ENCODE peak calls at places on chromosomes 2 and 18, in four cellular contexts. C is K562, H is GM12891, T is HepG2. G is an unnamed sample.

GRCh38 chr18:31487251-31488015 is 10.5 kb upstream of the DSG2 start:
- DNase-seq in T (peak), C (no peak), H (no peak), G (no peak)

GRCh38 chr2:152646775-152647174 is 70.5 kb downstream of the PRPF40A start:
- DNase-seq in C (no peak), H (no peak), T (peak), G (no peak)

GRCh38 chr2:149313512-149313972 is 16.8 kb upstream of the LYPD6 start:
- DNase-seq in H (peak), T (peak), C (peak), G (peak)

GRCh38 chr2:197885587-197885986 is 81.2 kb downstream of the PLCL1 start:
- DNase-seq in H (no peak), T (no peak), C (no peak), G (no peak)

GRCh38 chr2:228653884-228654283 is 472.4 kb upstream of the SPHKAP start:
- DNase-seq in H (no peak), T (no peak), C (no peak), G (no peak)

GRCh38 chr18:6566338-6566911 is 151.7 kb upstream of the L3MBTL4 start:
- DNase-seq in C (no peak), T (no peak), H (no peak), G (no peak)

GRCh38 chr2:56191617-56192016 is 7.8 kb downstream of the CCDC85A start:
- DNase-seq in H (no peak), T (peak), C (peak), G (no peak)

GRCh38 chr2:199830531-199830930 is 20.5 kb downstream of the FTCDNL1 start:
- DNase-seq in C (no peak), T (no peak), H (no peak), G (no peak)

GRCh38 chr18:54958711-54959625 is at the start of gene CCDC68:
- DNase-seq in C (peak), H (peak), T (peak), G (no peak)

GRCh38 chr2:66212749-66213148 is 222.2 kb upstream of the MEIS1 start:
- DNase-seq in C (no peak), H (no peak), T (no peak), G (no peak)

GRCh38 chr2:7685342-7686015 is 768.3 kb downstream of the RNF144A start:
- DNase-seq in C (no peak), T (no peak), H (no peak), G (no peak)

GRCh38 chr18:32469190-32469611 is 1.5 kb downstream of the GAREM1 start:
- DNase-seq in T (peak), C (peak), H (no peak), G (no peak)

GRCh38 chr2:3683748-3684454 is 19.5 kb upstream of the DCDC2C start:
- DNase-seq in T (no peak), H (no peak), C (no peak), G (no peak)

GRCh38 chr2:107588960-107589542 is 237.6 kb upstream of the RGPD4 start:
- DNase-seq in C (no peak), H (no peak), T (no peak), G (no peak)

GRCh38 chr2:45412754-45413379 is 198.2 kb downstream of the SRBD1 start:
- DNase-seq in C (no peak), T (no peak), H (no peak), G (no peak)

GRCh38 chr2:21607568-21607967 is 483.8 kb downstream of the TDRD15 start:
- DNase-seq in H (no peak), C (no peak), T (no peak), G (no peak)

GRCh38 chr18:12593861-12594260 is 64.0 kb downstream of the SPIRE1 start:
- DNase-seq in H (no peak), T (no peak), C (no peak), G (no peak)

GRCh38 chr2:241008711-241009121 is 10.3 kb downstream of the SNED1 start:
- DNase-seq in T (no peak), C (no peak), H (no peak), G (no peak)

GRCh38 chr2:1743396-1744150 is 742 bp downstream of the PXDN start:
- DNase-seq in T (no peak), H (no peak), C (no peak), G (no peak)

GRCh38 chr2:54789878-54790277 is 66.4 kb downstream of the EML6 start:
- DNase-seq in H (no peak), C (no peak), T (no peak), G (no peak)

GRCh38 chr18:46910856-46911255 is 6.5 kb downstream of the PIAS2 start:
- DNase-seq in H (no peak), T (no peak), C (no peak), G (no peak)

GRCh38 chr2:70140978-70141753 is 49.7 kb downstream of the C2orf42 start:
- DNase-seq in T (peak), H (peak), C (peak), G (no peak)

GRCh38 chr2:101958071-101958470 is 33.7 kb upstream of the IL1R2 start:
- DNase-seq in T (no peak), C (no peak), H (no peak), G (no peak)

GRCh38 chr2:124836415-124836814 is 811.3 kb downstream of the CNTNAP5 start:
- DNase-seq in C (no peak), H (no peak), T (no peak), G (no peak)

GRCh38 chr2:38362223-38362622 is 14.8 kb downstream of the ATL2 start:
- DNase-seq in C (no peak), T (no peak), H (no peak), G (no peak)

GRCh38 chr2:151027147-151027546 is 234.5 kb downstream of the RBM43 start:
- DNase-seq in T (no peak), C (no peak), H (no peak), G (no peak)

GRCh38 chr2:54557601-54558187 is 101.6 kb downstream of the SPTBN1 start:
- DNase-seq in C (peak), H (no peak), T (peak), G (no peak)

GRCh38 chr2:10389596-10389995 is 58.5 kb downstream of the ODC1 start:
- DNase-seq in H (no peak), T (no peak), C (no peak), G (no peak)

GRCh38 chr2:181585732-181586131 is 71.2 kb downstream of the CERKL start:
- DNase-seq in T (no peak), C (no peak), H (no peak), G (no peak)

GRCh38 chr2:171547720-171548119 is 25.4 kb downstream of the CYBRD1 start:
- DNase-seq in T (no peak), C (no peak), H (no peak), G (no peak)

GRCh38 chr2:18721038-18721922 is 131.9 kb upstream of the NT5C1B start:
- DNase-seq in C (no peak), T (no peak), H (no peak), G (no peak)
- TF ChIP-seq POLR2AphosphoS5 in C (no peak), T (no peak), H (no peak), G (no peak)

GRCh38 chr2:113341191-113341590 is 62.5 kb upstream of the PAX8 start:
- DNase-seq in T (no peak), C (no peak), H (no peak), G (no peak)

GRCh38 chr2:113342650-113343049 is 63.9 kb upstream of the PAX8 start:
- DNase-seq in C (no peak), T (no peak), H (no peak), G (no peak)

DNA sequence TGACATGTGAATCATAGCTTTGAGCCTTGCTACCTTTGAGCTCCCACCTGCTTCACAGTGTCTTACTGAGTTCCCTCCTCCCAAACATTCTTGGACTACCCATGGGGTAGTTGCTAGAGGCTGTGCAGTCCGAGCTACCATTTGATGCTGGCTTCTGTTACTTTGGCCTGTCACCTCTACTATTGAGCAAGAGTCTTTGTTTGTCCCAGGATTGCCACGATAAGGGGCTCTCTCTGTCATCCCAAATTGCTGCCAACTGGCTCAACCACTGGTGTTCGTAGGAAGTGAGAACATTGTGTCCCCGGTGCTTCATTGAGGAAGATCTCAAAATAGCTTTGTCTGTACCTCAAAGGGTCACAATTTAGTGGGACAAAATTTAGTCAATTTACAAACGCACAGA is 59.1 kb upstream of the PAX8 start:
- DNase-seq in C (no peak), T (no peak), H (no peak), G (no peak)
- TF ChIP-seq POLR2A in C (no peak), T (no peak), H (no peak), G (no peak)

GRCh38 chr2:172965433-172965832 is 110.2 kb upstream of the MAP3K20 start:
- DNase-seq in T (no peak), H (no peak), C (no peak), G (no peak)
- TF ChIP-seq TAF1 in T (no peak), H (no peak), C (no peak), G (no peak)

DNA sequence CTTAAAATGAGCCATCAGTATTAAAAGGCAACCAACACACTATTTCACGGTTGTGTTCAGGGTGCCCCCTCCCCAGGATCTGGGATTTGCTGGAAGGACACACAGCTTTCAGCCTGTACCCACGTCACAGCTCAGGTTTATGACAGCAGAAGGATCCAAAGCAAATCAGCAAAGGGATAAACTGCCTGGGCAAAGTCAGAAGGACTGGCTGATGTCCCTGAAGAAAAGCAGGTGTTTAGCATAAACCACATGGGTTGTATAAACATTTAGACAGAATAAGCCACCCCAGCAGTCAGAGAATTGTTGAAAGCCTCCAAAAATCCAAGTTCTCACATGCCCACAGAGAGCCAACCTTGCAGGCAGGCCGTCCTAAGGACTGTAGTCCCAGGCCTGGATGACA is 63.9 kb downstream of the CD226 start:
- DNase-seq in T (no peak), C (no peak), H (no peak), G (no peak)
- TF ChIP-seq POLR2AphosphoS5 in T (no peak), C (no peak), H (no peak), G (no peak)

G was measured in GM12892.